ENCODE peak calls at places on chromosomes 4 and X, in eight cellular contexts. Q is progenitor cell of endocrine pancreas, S is sigmoid colon, N is fibroblast of lung, A is choroid plexus epithelial cell, Z is BE2C, J is pancreas, W is cardiac fibroblast. M is an unnamed sample.
A peak's percentile ranks its signal among the peaks of the same experiment; 100 is the strongest.

GRCh38 chr4:48780867-48781219 is 764 bp upstream of the FRYL start:
- DNase-seq in Q (no peak), S (peak; percentile 67), N (peak; percentile 49), A (peak; percentile 57), Z (peak; percentile 28), J (no peak), W (peak; percentile 51), M (no peak)

GRCh38 chr4:74549936-74550335 is 105.0 kb downstream of the AREG start:
- DNase-seq in Q (no peak), S (no peak), N (peak; percentile 56), A (peak; percentile 44), Z (no peak), J (no peak), W (peak; percentile 74), M (no peak)

GRCh38 chrX:40273356-40274050 is 175.7 kb upstream of the BCOR start:
- DNase-seq in Q (no peak), S (peak; percentile 72), N (peak; percentile 28), A (no peak), Z (peak; percentile 77), J (no peak), W (no peak), M (no peak)

GRCh38 chrX:109270580-109271484 is 211.1 kb downstream of the GUCY2F start:
- DNase-seq in Q (no peak), S (no peak), N (no peak), A (peak; percentile 12), Z (no peak), J (no peak), W (peak; percentile 49), M (no peak)

GRCh38 chr4:3389879-3390840 is 51.6 kb upstream of the HGFAC start:
- DNase-seq in Q (no peak), S (peak; percentile 58), N (no peak), A (no peak), Z (no peak), J (peak; percentile 43), W (no peak), M (no peak)

GRCh38 chr4:106323119-106323518 is 6.8 kb downstream of the AIMP1 start:
- DNase-seq in Q (no peak), S (no peak), N (no peak), A (no peak), Z (no peak), J (no peak), W (no peak), M (no peak)

GRCh38 chr4:173371292-173372192 is 788 bp downstream of the SAP30 start:
- DNase-seq in Q (peak; percentile 38), S (peak; percentile 89), N (peak; percentile 74), A (peak; percentile 73), Z (peak; percentile 62), J (peak; percentile 84), W (peak; percentile 76), M (peak; percentile 71)

GRCh38 chr4:159777689-159778088 is 674.8 kb downstream of the RAPGEF2 start:
- DNase-seq in Q (no peak), S (no peak), N (no peak), A (no peak), Z (no peak), J (no peak), W (no peak), M (no peak)

GRCh38 chrX:55072286-55072685 is 2.5 kb upstream of the PAGE2B start:
- DNase-seq in Q (no peak), S (no peak), N (no peak), A (no peak), Z (no peak), J (peak; percentile 52), W (no peak), M (no peak)

GRCh38 chr4:113064244-113064643 is 14.8 kb downstream of the ANK2 start:
- DNase-seq in Q (peak; percentile 14), S (no peak), N (no peak), A (no peak), Z (no peak), J (no peak), W (no peak), M (peak; percentile 54)

GRCh38 chr4:102842367-102842766 is 15.0 kb upstream of the UBE2D3 start:
- DNase-seq in Q (no peak), S (no peak), N (no peak), A (no peak), Z (no peak), J (no peak), W (no peak), M (no peak)

GRCh38 chr4:159077702-159078495 is 25.0 kb upstream of the RAPGEF2 start:
- DNase-seq in Q (no peak), S (no peak), N (peak; percentile 60), A (peak; percentile 72), Z (no peak), J (no peak), W (no peak), M (no peak)

GRCh38 chrX:86946569-86946968 is 571.0 kb upstream of the KLHL4 start:
- DNase-seq in Q (no peak), S (no peak), N (peak; percentile 50), A (peak; percentile 30), Z (no peak), J (no peak), W (peak; percentile 41), M (no peak)

GRCh38 chrX:43809463-43809862 is 72.8 kb downstream of the MAOB start:
- DNase-seq in Q (no peak), S (no peak), N (peak; percentile 80), A (peak; percentile 18), Z (no peak), J (no peak), W (peak; percentile 59), M (no peak)

GRCh38 chr4:152957437-152958185 is 21.5 kb downstream of the FHDC1 start:
- DNase-seq in Q (no peak), S (no peak), N (no peak), A (peak; percentile 57), Z (no peak), J (peak; percentile 72), W (no peak), M (no peak)

GRCh38 chr4:109559625-109559982 is 442 bp upstream of the MCUB start:
- DNase-seq in Q (no peak), S (no peak), N (peak; percentile 10), A (no peak), Z (no peak), J (peak; percentile 62), W (no peak), M (no peak)

GRCh38 chr4:80322716-80323115 is 12.8 kb upstream of the CFAP299 start:
- DNase-seq in Q (no peak), S (no peak), N (peak; percentile 63), A (peak; percentile 66), Z (no peak), J (no peak), W (peak; percentile 73), M (no peak)

GRCh38 chrX:108341947-108342346 is 96.3 kb downstream of the COL4A6 start:
- DNase-seq in Q (no peak), S (no peak), N (no peak), A (no peak), Z (no peak), J (no peak), W (no peak), M (no peak)

GRCh38 chr4:121769341-121769740 is 4.4 kb upstream of the SMIM43 start:
- DNase-seq in Q (no peak), S (no peak), N (no peak), A (no peak), Z (no peak), J (no peak), W (no peak), M (peak; percentile 17)

GRCh38 chr4:880684-881405 is 51.3 kb downstream of the GAK start:
- DNase-seq in Q (no peak), S (no peak), N (no peak), A (no peak), Z (no peak), J (no peak), W (no peak), M (no peak)
- TF ChIP-seq CTCF in Q (no peak), S (no peak), N (no peak), A (no peak), Z (peak; percentile 7), J (no peak), W (no peak), M (no peak)

DNA sequence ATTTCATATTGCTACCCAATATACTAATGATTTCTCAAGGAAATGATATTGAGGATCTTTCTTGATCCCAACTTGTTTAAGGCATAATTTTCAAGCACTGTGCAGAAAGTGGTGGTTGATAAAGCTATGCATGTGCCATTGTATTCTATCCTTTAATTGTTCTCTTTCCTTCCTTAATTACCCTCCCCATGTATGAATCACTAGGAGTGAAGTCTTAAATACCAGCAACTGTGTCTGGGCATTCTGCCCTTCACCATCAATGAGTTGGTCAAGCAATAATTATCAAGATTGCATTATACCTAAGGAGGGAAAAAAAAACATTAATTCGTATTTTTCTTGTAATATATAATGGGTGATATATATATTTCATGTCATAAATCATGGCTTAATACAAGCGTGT is 111.8 kb upstream of the FRMPD4 start:
- DNase-seq in Q (no peak), S (no peak), N (no peak), A (no peak), Z (no peak), J (no peak), W (no peak), M (no peak)
- TF ChIP-seq CTCF in Q (no peak), S (no peak), N (no peak), A (no peak), Z (no peak), J (no peak), W (no peak), M (no peak)

DNA sequence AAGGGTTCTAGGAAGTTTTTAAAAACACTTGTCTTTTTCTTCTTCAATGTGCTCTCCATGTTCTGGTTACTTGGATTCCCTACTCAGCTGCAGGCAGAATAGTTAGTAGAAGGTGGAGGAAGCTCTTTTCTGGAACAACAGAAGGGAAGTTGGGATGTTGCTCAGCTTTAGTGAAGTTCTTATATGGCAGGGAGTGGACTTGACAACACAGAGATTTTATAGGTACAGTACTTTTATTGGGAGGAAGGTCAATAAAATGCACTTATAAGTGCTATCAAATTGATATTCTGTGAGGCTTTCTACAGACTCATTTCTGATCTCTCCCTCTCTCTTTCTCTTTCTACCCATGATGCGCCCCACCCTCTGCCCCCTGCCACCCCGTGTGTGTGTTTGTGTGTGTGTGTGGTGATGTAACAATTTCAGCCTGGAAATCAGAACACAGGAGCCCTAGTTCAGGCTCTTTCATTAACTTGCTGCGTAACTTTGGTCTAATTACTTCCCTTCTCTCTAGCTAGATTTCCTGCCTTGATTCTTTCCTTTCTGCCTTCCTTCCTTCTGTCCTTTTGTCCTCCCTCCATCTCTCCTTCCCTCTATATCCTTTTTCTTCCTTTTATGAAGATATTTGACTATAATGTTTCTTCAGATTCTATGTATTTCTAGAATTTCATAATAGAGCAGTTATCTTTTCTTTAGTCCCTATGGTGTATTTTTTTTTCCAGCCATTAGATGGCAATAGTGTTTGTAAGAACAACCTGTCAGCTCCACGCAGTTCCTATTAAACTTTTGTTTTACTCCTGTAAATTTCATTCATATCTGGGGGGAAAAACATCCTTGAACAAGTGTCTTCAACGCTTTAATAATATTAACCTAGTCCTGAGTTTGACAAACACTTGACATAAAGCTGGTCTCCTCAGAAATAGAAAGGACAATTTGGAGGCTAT is 37.1 kb downstream of the HEPH start:
- DNase-seq in Q (no peak), S (no peak), N (peak; percentile 17), A (peak; percentile 42), Z (no peak), J (no peak), W (peak; percentile 47), M (no peak)
- TF ChIP-seq CTCF in Q (peak; percentile 39), S (no peak), N (peak; percentile 12), A (no peak), Z (no peak), J (no peak), W (no peak), M (peak; percentile 31)

DNA sequence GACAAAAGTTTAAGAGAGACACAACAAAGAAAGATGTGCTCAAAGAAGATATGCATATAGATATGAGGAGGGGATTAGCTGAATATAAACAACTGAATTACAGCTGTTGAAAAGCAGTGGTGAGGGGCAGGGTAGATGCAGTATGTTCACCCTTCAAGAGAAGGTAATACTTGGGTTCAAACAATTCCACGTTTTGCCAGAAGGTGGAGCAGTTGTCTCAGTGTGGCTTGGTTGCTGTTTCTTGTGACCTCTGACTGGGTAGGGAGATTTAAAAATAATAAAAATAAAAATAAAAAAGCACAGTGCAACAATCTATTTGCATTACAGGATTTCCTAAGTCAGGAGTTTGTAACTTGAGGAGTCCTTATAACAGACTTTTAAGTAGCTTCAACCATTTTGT is 23.3 kb downstream of the PHOX2B start:
- DNase-seq in Q (no peak), S (no peak), N (no peak), A (no peak), Z (peak; percentile 32), J (no peak), W (no peak), M (no peak)
- TF ChIP-seq CTCF in Q (peak; percentile 33), S (no peak), N (no peak), A (peak; percentile 33), Z (peak; percentile 66), J (no peak), W (no peak), M (peak; percentile 27)